ENCODE peak calls at places on chromosomes 2 and 18, in six cellular contexts. Z, G, Y, F, P and M are unnamed samples. For H3K4me1, the result is how much of the 10 kb centered on the place peaks cover.

GRCh38 chr2:121036226-121036692 is 248.7 kb downstream of the TFCP2L1 start:
- DNase-seq in Z (no peak), G (peak), Y (no peak), F (no peak), P (no peak), M (no peak)

GRCh38 chr2:166031054-166031453 is 77.5 kb upstream of the TTC21B start:
- DNase-seq in Z (no peak), G (no peak), Y (no peak), F (no peak), P (no peak), M (no peak)

GRCh38 chr2:95372845-95373244 is 29.7 kb upstream of the FAHD2A start:
- DNase-seq in Z (no peak), G (no peak), Y (no peak), F (no peak), P (no peak), M (no peak)

GRCh38 chr18:74334242-74334893 is 18.7 kb downstream of the C18orf63 start:
- DNase-seq in Z (no peak), G (no peak), Y (no peak), F (no peak), P (no peak), M (no peak)

GRCh38 chr2:48218169-48218568 is 311.8 kb upstream of the STON1 start:
- DNase-seq in Z (no peak), G (no peak), Y (no peak), F (no peak), P (no peak), M (no peak)

GRCh38 chr2:151374426-151374825 is 17.0 kb downstream of the TNFAIP6 start:
- DNase-seq in Z (peak), G (no peak), Y (no peak), F (peak), P (no peak), M (no peak)

GRCh38 chr18:58998421-58999203 is 133.9 kb downstream of the ZNF532 start:
- DNase-seq in Z (no peak), G (peak), Y (peak), F (no peak), P (peak), M (peak)

GRCh38 chr2:29010946-29011649 is 30.0 kb downstream of the TOGARAM2 start:
- DNase-seq in Z (no peak), G (peak), Y (peak), F (no peak), P (no peak), M (peak)

GRCh38 chr18:75923169-75923568 is 495.7 kb upstream of the SMIM21 start:
- DNase-seq in Z (no peak), G (peak), Y (peak), F (peak), P (peak), M (peak)

GRCh38 chr2:25000503-25001328 is 29.0 kb upstream of the DNAJC27 start:
- DNase-seq in Z (no peak), G (no peak), Y (no peak), F (no peak), P (no peak), M (no peak)

GRCh38 chr18:35178260-35178659 is 62.6 kb upstream of the ZNF397 start:
- DNase-seq in Z (no peak), G (no peak), Y (no peak), F (no peak), P (no peak), M (no peak)

GRCh38 chr2:181846359-181846758 is 45.2 kb upstream of the ITPRID2 start:
- DNase-seq in Z (no peak), G (no peak), Y (no peak), F (no peak), P (no peak), M (no peak)

GRCh38 chr2:183244300-183244849 is 120.1 kb downstream of the NUP35 start:
- DNase-seq in Z (no peak), G (peak), Y (no peak), F (no peak), P (no peak), M (no peak)

GRCh38 chr2:201116959-201117734 is 1.2 kb downstream of the CFLAR start:
- DNase-seq in Z (peak), G (peak), Y (no peak), F (peak), P (peak), M (peak)

GRCh38 chr2:233426619-233427342 is 72.5 kb downstream of the DGKD start:
- DNase-seq in Z (no peak), G (no peak), Y (no peak), F (no peak), P (no peak), M (no peak)

GRCh38 chr18:65081786-65082185 is 669.0 kb upstream of the CDH7 start:
- DNase-seq in Z (no peak), G (no peak), Y (no peak), F (no peak), P (no peak), M (no peak)

GRCh38 chr2:237904806-237905599 is 45.6 kb downstream of the RAMP1 start:
- DNase-seq in Z (peak), G (peak), Y (peak), F (no peak), P (no peak), M (peak)

GRCh38 chr2:235088608-235089020 is 136.8 kb downstream of the SH3BP4 start:
- DNase-seq in Z (no peak), G (no peak), Y (no peak), F (no peak), P (no peak), M (no peak)

GRCh38 chr2:16203069-16203468 is 262.7 kb downstream of the MYCN start:
- DNase-seq in Z (no peak), G (no peak), Y (no peak), F (no peak), P (no peak), M (no peak)

GRCh38 chr18:35807942-35808341 is 164.5 kb upstream of the RMP24 start:
- DNase-seq in Z (no peak), G (no peak), Y (no peak), F (no peak), P (no peak), M (no peak)

GRCh38 chr18:58624011-58624410 is 4.9 kb downstream of the ALPK2 start:
- DNase-seq in Z (no peak), G (no peak), Y (no peak), F (no peak), P (no peak), M (no peak)

GRCh38 chr2:120914839-120915521 is 179.3 kb downstream of the GLI2 start:
- DNase-seq in Z (peak), G (peak), Y (peak), F (peak), P (peak), M (peak)

GRCh38 chr18:24400587-24400986 is 3.0 kb upstream of the OSBPL1A start:
- DNase-seq in Z (peak), G (no peak), Y (no peak), F (no peak), P (no peak), M (no peak)

GRCh38 chr18:33660696-33661310 is 82.8 kb downstream of the ASXL3 start:
- DNase-seq in Z (no peak), G (no peak), Y (no peak), F (no peak), P (no peak), M (no peak)

GRCh38 chr18:33666915-33667314 is 88.9 kb downstream of the ASXL3 start:
- DNase-seq in Z (no peak), G (no peak), Y (no peak), F (no peak), P (no peak), M (no peak)

GRCh38 chr18:33664528-33664927 is 86.5 kb downstream of the ASXL3 start:
- DNase-seq in Z (no peak), G (no peak), Y (no peak), F (no peak), P (no peak), M (no peak)

GRCh38 chr18:33665630-33666029 is 87.6 kb downstream of the ASXL3 start:
- DNase-seq in Z (no peak), G (no peak), Y (no peak), F (no peak), P (no peak), M (no peak)

DNA sequence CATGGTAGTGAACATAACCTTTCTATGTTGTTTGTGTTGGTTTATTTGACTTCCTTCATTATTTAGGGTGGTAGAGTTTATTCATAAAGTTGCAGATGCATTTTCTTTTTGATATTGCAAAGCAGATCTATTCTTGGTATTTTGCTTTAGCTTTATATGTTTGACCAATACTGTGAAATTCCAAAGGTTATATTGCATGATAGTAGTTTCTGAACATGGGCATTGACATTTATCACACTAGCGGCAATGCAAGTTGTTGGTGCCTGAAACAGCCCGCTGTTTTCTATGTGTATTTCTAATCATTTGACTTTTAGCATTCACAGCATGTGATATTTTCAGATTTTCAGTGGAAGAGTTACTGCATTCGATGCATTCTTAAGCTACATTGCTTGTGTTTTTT is 87.2 kb downstream of the ASXL3 start:
- DNase-seq in Z (no peak), G (no peak), Y (no peak), F (no peak), P (no peak), M (no peak)
- H3K4me1 ChIP-seq in Z (under half), G (under half), Y (under half), F (under half), P (under half), M (under half)

GRCh38 chr2:26784570-26785234 is 1.2 kb upstream of the CENPA start:
- DNase-seq in Z (no peak), G (no peak), Y (no peak), F (no peak), P (no peak), M (no peak)
- H3K4me3 ChIP-seq in Z (no peak), G (no peak), Y (peak), F (peak), P (no peak), M (no peak)

GRCh38 chr2:113965228-113965627 is 75.3 kb downstream of the ACTR3 start:
- DNase-seq in Z (no peak), G (no peak), Y (no peak), F (no peak), P (no peak), M (no peak)
- TF ChIP-seq POLR2A in Z (no peak), G (no peak), Y (no peak), F (no peak), P (no peak), M (no peak)

DNA sequence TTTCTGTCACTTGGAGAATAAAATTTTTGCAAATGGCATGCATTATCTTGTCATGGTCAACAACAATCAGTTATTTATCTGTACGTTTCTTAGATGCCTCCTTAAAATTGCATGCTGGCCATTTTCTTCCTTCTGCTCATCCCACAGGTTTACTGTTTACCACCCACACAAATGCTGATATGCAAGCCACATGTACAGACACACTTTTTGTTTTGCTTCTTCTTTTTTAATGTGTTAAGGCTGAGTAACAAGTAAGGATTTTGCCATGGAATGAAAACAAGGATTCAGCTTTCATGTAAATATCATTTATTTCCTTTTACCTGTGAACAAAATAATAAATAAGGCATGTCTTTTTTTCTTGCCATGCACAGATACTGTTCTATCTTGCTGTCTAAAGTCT is 1077.1 kb upstream of the ZEB2 start:
- DNase-seq in Z (no peak), G (no peak), Y (no peak), F (no peak), P (no peak), M (no peak)
- H3K4me1 ChIP-seq in Z (under half), G (under half), Y (under half), F (under half), P (under half), M (under half)

GRCh38 chr2:169363570-169364150 is 1.3 kb upstream of the LRP2 start:
- DNase-seq in Z (peak), G (no peak), Y (peak), F (peak), P (peak), M (no peak)

GRCh38 chr2:169360984-169361705 is 1.2 kb downstream of the LRP2 start:
- DNase-seq in Z (no peak), G (no peak), Y (no peak), F (no peak), P (no peak), M (no peak)

GRCh38 chr2:169361706-169362345 is 508 bp downstream of the LRP2 start:
- DNase-seq in Z (peak), G (no peak), Y (peak), F (peak), P (no peak), M (no peak)

GRCh38 chr2:169362346-169363026 is at the start of gene LRP2:
- DNase-seq in Z (peak), G (no peak), Y (no peak), F (no peak), P (no peak), M (no peak)

GRCh38 chr2:169363027-169363569 is 764 bp upstream of the LRP2 start:
- DNase-seq in Z (peak), G (no peak), Y (no peak), F (no peak), P (no peak), M (no peak)
- H3K4me3 ChIP-seq in Z (no peak), G (no peak), Y (peak), F (peak), P (peak), M (peak)

GRCh38 chr2:69499242-69499641 is 62.0 kb upstream of the NFU1 start:
- DNase-seq in Z (no peak), G (no peak), Y (no peak), F (no peak), P (no peak), M (no peak)
- TF ChIP-seq POLR2A in Z (no peak), G (no peak), Y (no peak), F (no peak), P (no peak), M (no peak)